ENCODE peak calls at places on chromosome 10, in seven cellular contexts. T, E, D, F, Q, U and M are unnamed samples.

GRCh38 chr10:132724436-132724835 is 61.5 kb downstream of the NKX6-2 start:
- DNase-seq in T (peak; percentile 27), F (no peak), Q (no peak), E (no peak), U (peak; percentile 71), D (no peak), M (no peak)

GRCh38 chr10:84540617-84541288 is 212.4 kb downstream of the CCSER2 start:
- DNase-seq in E (peak; percentile 56), D (peak; percentile 74), T (peak; percentile 73), Q (peak; percentile 53), F (peak; percentile 30), U (peak; percentile 55), M (no peak)

GRCh38 chr10:99450156-99450555 is 19.7 kb upstream of the GOT1 start:
- DNase-seq in U (no peak), D (no peak), F (no peak), Q (no peak), T (no peak), E (no peak), M (no peak)

GRCh38 chr10:47020491-47020890 is 109.3 kb downstream of the PTPN20 start:
- DNase-seq in D (no peak), U (peak; percentile 42), E (peak; percentile 7), T (no peak), Q (no peak), F (no peak), M (no peak)

GRCh38 chr10:101121661-101122045 is 9.4 kb upstream of the TLX1 start:
- DNase-seq in Q (no peak), E (no peak), D (no peak), F (no peak), U (no peak), T (no peak), M (no peak)

GRCh38 chr10:106615081-106615480 is 549.4 kb downstream of the SORCS1 start:
- DNase-seq in E (peak; percentile 63), U (peak; percentile 82), T (no peak), D (no peak), Q (no peak), F (no peak), M (no peak)

GRCh38 chr10:49579621-49580020 is 30.5 kb upstream of the SLC18A3 start:
- DNase-seq in Q (no peak), E (peak; percentile 39), U (no peak), F (no peak), D (no peak), T (no peak), M (no peak)

GRCh38 chr10:100634034-100634433 is 98.3 kb downstream of the HIF1AN start:
- DNase-seq in D (no peak), T (no peak), U (no peak), F (no peak), Q (no peak), E (no peak), M (no peak)

GRCh38 chr10:101011517-101012423 is 12.2 kb downstream of the LZTS2 start:
- DNase-seq in Q (no peak), F (peak; percentile 14), U (no peak), E (no peak), T (no peak), D (no peak), M (no peak)

GRCh38 chr10:69807122-69807521 is 5.4 kb downstream of the COL13A1 start:
- DNase-seq in D (no peak), F (no peak), Q (no peak), T (peak; percentile 75), E (peak; percentile 78), U (peak; percentile 70), M (no peak)

GRCh38 chr10:44962870-44963738 is 3.5 kb downstream of the RASSF4 start:
- DNase-seq in E (no peak), F (peak; percentile 27), D (no peak), Q (no peak), T (no peak), U (no peak), M (no peak)

GRCh38 chr10:124049484-124049883 is 43.9 kb downstream of the CHST15 start:
- DNase-seq in E (no peak), F (no peak), T (peak; percentile 92), D (no peak), Q (no peak), U (peak; percentile 53), M (no peak)

GRCh38 chr10:42177077-42177792 is 461.1 kb downstream of the ZNF33B start:
- DNase-seq in U (no peak), F (no peak), D (no peak), Q (no peak), T (no peak), E (no peak), M (no peak)

GRCh38 chr10:30197186-30197585 is 137.8 kb upstream of the JCAD start:
- DNase-seq in T (no peak), E (no peak), D (no peak), F (no peak), Q (no peak), U (no peak), M (no peak)

DNA sequence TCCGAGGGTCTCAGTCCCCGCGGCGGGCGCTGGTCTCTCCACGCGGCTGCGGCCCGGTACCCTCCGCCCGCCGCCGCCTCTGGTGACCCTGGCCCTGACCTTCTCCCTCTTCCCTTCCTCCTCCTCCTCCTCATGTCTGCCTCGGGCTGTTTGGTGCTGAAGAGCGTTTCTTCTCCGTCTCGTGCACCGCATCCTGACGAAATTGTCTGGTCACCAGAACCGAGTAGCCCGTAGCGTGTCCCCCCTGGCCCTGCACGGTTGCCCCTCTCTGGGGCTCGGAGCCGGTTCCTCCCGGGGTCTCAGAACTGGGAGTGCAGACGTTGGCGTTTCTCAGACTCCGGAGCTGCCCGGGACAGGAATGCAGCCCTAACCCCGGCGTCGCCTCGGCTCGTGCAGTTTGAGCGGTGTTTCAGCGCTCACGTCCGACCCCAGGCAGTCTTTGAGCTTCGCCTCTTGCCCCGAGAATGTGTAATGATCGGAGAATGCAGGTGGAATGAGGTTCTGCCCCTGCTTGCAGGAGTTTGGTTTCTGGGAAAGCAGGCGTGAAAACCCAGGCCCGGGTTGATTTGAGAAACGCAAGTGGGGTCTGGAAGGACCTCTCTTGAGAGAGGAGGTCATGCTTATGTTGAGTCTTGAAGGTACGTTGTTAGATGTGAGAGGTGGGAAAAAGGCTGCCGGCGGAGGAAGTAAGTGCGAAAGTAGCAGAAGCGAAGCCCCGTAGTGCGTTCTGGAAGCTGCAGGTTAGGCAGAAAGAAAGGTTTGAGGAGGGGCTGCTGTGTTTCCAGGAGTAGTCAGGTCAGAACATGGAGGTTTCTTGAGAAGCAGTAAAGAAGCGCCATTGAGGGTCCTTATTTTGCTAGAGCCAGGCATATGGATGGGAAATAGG is 743 bp downstream of the RBM17 start:
- DNase-seq in T (peak; percentile 58), Q (no peak), F (peak; percentile 31), D (no peak), E (no peak), U (no peak), M (no peak)
- TF ChIP-seq CTCF in T (no peak), Q (no peak), F (no peak), D (no peak), E (no peak), U (no peak), M (no peak)

GRCh38 chr10:12073526-12073925 is 4.8 kb downstream of the DHTKD1 start:
- DNase-seq in U (no peak), F (no peak), T (no peak), E (no peak), D (no peak), Q (no peak), M (no peak)

GRCh38 chr10:12062754-12063482 is 5.8 kb upstream of the DHTKD1 start:
- DNase-seq in Q (no peak), E (no peak), D (no peak), T (no peak), U (no peak), F (no peak), M (no peak)

GRCh38 chr10:12063483-12063818 is 5.3 kb upstream of the DHTKD1 start:
- DNase-seq in F (no peak), U (no peak), D (no peak), E (no peak), Q (no peak), T (no peak), M (no peak)

GRCh38 chr10:12067336-12067735 is 1.4 kb upstream of the DHTKD1 start:
- DNase-seq in Q (no peak), F (no peak), U (peak; percentile 86), E (peak; percentile 36), D (no peak), T (peak; percentile 53), M (no peak)

DNA sequence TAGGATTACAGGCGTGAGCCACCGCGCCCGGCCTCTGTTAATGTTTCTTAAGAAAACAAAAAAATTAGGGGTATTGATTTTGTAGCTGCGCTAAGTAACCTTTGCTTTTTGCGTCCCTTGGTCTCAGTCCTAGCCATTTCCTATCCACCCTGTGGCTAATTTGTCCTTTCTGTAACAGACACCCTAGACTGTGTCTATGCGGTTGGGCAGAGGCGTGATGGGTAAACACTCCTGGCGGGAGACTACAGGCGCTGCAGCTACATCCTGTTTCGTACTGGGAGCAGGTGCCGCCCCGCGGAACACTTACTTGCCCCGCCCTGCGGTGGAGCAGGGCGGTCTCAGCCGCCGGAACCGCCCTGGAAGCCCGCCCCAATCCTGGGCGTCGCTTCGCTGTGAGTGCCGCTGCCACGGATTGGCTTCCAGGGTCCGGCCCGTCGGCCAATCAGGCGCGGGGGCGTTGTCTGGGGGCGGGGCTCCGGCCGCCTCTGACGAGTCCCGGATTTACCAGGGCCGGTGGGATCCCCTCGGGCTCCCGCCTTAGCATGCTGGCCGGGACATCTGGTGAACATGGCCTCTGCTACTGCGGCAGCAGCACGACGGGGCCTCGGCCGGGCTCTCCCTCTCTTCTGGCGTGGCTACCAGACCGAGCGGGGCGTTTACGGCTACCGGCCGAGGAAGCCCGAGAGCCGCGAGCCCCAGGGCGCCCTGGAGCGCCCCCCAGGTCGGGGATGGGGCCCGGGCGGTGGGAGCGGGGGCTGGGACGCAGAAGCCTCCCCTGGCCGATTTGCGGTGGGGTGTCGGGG is at the start of gene DHTKD1:
- DNase-seq in T (peak; percentile 99), E (peak; percentile 96), U (peak; percentile 94), F (peak; percentile 98), Q (peak; percentile 99), D (peak; percentile 99), M (peak; percentile 98)
- TF ChIP-seq CTCF in T (no peak), E (peak; percentile 31), U (peak; percentile 32), F (peak; percentile 39), Q (peak; percentile 73), D (peak; percentile 31), M (peak; percentile 66)

GRCh38 chr10:118734477-118734876 is 20.3 kb downstream of the CACUL1 start:
- DNase-seq in E (no peak), T (no peak), D (no peak), Q (no peak), U (no peak), F (no peak), M (no peak)
- TF ChIP-seq CTCF in E (peak; percentile 46), T (no peak), D (no peak), Q (peak; percentile 15), U (peak; percentile 44), F (peak; percentile 8), M (no peak)

GRCh38 chr10:92047215-92047614 is 123.6 kb downstream of the BTAF1 start:
- DNase-seq in T (no peak), Q (no peak), E (peak; percentile 8), U (no peak), F (no peak), D (no peak), M (no peak)

GRCh38 chr10:92042541-92042940 is 119.0 kb downstream of the BTAF1 start:
- DNase-seq in U (no peak), D (no peak), T (no peak), Q (no peak), F (no peak), E (no peak), M (no peak)

DNA sequence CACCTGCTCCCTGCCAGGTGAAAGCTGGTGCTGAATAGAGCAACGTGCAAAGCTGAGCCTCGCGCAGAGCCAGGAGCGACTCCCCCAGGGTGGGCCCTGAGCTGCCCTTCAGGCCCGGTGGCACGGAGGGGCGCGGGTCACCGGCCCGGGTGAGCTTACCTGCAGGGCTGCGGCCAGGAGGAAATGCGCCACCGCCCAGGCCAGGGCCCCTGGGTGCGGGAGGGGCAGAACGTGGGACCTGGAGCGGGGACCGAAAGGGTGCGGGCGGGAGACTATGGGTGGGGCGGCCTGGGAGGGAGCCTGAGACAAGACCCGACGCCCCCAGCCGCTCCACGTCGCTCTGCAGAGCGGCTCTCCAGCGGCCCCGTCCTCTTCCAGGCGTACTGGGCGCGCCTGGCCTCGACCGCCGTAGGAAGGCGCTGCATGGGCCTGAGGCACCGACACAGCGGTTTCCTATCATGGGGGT is 122.1 kb downstream of the BTAF1 start:
- DNase-seq in D (no peak), Q (no peak), E (no peak), F (no peak), U (no peak), T (no peak), M (no peak)
- TF ChIP-seq CTCF in D (no peak), Q (no peak), E (no peak), F (no peak), U (no peak), T (no peak), M (no peak)